ENCODE peak calls at places on chromosomes 7 and 10, in four cellular contexts. F, B, U and R are unnamed samples.

GRCh38 chr7:52498319-52498718 is 537.1 kb upstream of the POM121L12 start:
- DNase-seq in F (no peak), B (no peak), U (no peak), R (no peak)

GRCh38 chr7:111705807-111706206 is 143.5 kb upstream of the IMMP2L start:
- DNase-seq in F (no peak), B (no peak), U (no peak), R (no peak)

GRCh38 chr7:1532456-1533254 is 2.2 kb downstream of the MAFK start:
- DNase-seq in F (peak; percentile 82), B (peak; percentile 97), U (peak; percentile 96), R (peak; percentile 93)

GRCh38 chr7:10802526-10802925 is 171.1 kb upstream of the PHF14 start:
- DNase-seq in F (no peak), B (peak; percentile 78), U (no peak), R (no peak)

GRCh38 chr7:152081088-152081487 is 55.6 kb downstream of the GALNT11 start:
- DNase-seq in F (no peak), B (no peak), U (no peak), R (no peak)

GRCh38 chr10:72292223-72292691 is 18.5 kb downstream of the DDIT4 start:
- DNase-seq in F (no peak), B (peak; percentile 32), U (peak; percentile 37), R (no peak)

GRCh38 chr10:100009283-100009792 is 409 bp downstream of the DNMBP start:
- DNase-seq in F (peak; percentile 25), B (peak; percentile 87), U (peak; percentile 56), R (peak; percentile 80)

GRCh38 chr10:135601-136464 is 578 bp downstream of the ZMYND11 start:
- DNase-seq in F (peak; percentile 74), B (peak; percentile 79), U (peak; percentile 61), R (peak; percentile 87)

GRCh38 chr10:99387541-99387940 is 42.9 kb downstream of the GOT1 start:
- DNase-seq in F (no peak), B (no peak), U (no peak), R (no peak)

GRCh38 chr10:83492004-83492403 is 647.3 kb upstream of the GHITM start:
- DNase-seq in F (no peak), B (no peak), U (no peak), R (no peak)

GRCh38 chr7:154423219-154423618 is 371.0 kb downstream of the DPP6 start:
- DNase-seq in F (no peak), B (no peak), U (peak; percentile 36), R (no peak)

GRCh38 chr7:33905389-33906032 is at the start of gene BMPER:
- DNase-seq in F (no peak), B (peak; percentile 85), U (peak; percentile 42), R (peak; percentile 73)

GRCh38 chr10:97785731-97786130 is 13.9 kb upstream of the SFRP5 start:
- DNase-seq in F (no peak), B (no peak), U (no peak), R (no peak)

DNA sequence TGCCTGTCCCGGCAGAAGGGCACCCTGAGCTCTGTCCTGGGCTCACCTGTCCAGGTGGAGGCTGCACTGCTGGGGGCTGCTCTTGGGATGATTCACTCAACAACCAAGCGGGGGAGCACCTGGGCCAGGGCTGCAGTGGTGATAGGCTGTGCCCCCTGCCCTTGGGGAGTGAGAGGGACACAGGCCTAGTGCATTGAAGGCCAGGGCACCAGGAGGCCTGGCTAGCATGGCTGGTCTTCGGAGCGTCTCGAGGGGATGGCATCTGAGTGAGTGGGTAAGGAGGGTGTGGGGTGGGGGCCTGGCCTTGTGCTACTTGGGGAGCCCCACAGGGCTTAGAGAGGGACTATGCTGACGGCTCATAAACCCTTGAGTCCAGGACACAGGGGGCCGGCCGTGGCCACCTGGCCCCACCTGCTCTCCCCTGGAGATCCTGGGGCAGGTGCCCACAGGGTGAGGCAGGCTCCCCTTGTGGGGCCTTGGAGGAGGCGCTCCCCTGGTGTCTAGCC is 3.1 kb downstream of the PWWP2B start:
- DNase-seq in F (no peak), B (no peak), U (no peak), R (peak; percentile 65)
- H3K27me3 ChIP-seq in F (no peaks in the 10 kb centered on the region), B (no peaks in the 10 kb centered on the region), U (no peaks in the 10 kb centered on the region), R (no peaks in the 10 kb centered on the region)

GRCh38 chr10:75410135-75410787 is 8.7 kb upstream of the ZNF503 start:
- DNase-seq in F (peak; percentile 46), B (no peak), U (peak; percentile 36), R (no peak)
- H3K27me3 ChIP-seq in F (no peaks in the 10 kb centered on the region), B (no peaks in the 10 kb centered on the region), U (no peaks in the 10 kb centered on the region), R (no peaks in the 10 kb centered on the region)

DNA sequence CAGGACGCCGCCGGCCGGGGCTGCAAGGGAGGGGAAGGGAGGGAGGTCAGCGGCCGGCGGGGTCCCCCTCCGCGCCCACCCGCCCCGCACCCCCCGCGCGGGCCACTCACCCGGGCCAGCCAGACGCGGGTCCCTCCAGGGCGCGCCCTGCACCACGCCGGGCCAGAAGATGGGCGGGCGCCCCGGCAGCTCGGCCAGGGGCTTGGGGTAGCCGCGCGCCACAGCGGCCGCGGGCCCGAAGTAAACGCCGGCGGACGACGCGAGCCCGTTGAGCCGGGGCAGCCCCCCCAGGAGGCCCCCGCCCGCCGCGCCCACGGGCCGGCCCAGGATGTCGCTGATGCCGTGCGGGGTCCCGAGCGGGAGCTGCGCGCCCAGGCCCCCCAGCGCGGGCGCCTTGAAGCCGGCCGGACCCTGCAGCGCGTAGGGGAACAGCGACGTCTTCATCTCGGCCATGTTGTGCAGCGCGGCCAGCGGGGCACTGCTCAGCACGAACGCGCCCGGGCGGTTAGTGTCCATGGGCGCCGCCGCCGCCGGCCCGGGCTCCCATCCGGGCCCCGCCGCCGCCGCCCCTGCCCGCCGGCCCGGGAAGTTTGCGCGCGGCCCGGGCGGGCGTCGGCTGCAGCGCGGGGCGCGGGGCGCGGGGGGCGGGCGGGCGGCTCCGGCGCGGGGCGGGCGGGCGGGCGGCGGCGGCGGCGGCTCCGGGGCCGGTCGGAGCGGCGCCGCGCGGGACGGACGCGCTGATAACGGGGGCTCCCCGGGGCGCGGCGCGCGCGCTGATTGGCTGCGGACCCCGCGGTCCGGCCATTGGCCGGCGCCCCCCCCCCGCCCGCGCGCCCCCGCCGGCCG is at the start of gene NKX6-2:
- DNase-seq in F (no peak), B (peak; percentile 48), U (no peak), R (no peak)
- H3K27me3 ChIP-seq in F (peaks cover 51% of the 10 kb centered on the region), B (peaks cover 40% of the 10 kb centered on the region), U (peaks cover 34% of the 10 kb centered on the region), R (peaks cover 85% of the 10 kb centered on the region)

DNA sequence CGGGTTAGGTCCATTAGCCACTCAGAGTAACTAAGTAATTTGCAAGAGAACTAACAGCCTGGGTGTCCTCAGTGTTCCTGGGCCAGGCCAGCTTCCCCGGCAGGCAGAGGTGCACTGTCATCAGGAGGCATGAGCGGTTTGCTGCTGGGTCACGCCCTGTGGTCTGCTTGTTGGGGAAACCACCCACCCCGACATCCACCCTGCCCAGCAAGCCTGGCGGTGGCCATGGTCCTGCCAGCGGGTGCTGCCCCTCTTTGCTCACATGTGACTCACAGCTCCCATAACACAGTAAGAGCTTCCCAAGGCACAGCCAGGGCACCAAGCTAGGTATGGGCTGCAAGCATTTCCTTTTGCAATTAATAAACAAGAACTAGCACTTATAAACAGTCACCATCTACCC is 75.9 kb downstream of the RGS10 start:
- DNase-seq in F (no peak), B (no peak), U (no peak), R (no peak)
- H3K27me3 ChIP-seq in F (no peaks in the 10 kb centered on the region), B (peaks cover 25% of the 10 kb centered on the region), U (no peaks in the 10 kb centered on the region), R (no peaks in the 10 kb centered on the region)

GRCh38 chr10:47337243-47337642 is 10.9 kb upstream of the RBP3 start:
- DNase-seq in F (no peak), B (no peak), U (no peak), R (no peak)
- H3K27me3 ChIP-seq in F (no peaks in the 10 kb centered on the region), B (peaks cover 53% of the 10 kb centered on the region), U (no peaks in the 10 kb centered on the region), R (no peaks in the 10 kb centered on the region)

GRCh38 chr10:121352456-121352855 is 245.8 kb downstream of the FGFR2 start:
- DNase-seq in F (no peak), B (no peak), U (no peak), R (no peak)
- H3K27me3 ChIP-seq in F (no peaks in the 10 kb centered on the region), B (no peaks in the 10 kb centered on the region), U (no peaks in the 10 kb centered on the region), R (no peaks in the 10 kb centered on the region)

GRCh38 chr10:132786529-132787252 is 744 bp upstream of the NKX6-2 start:
- DNase-seq in F (no peak), B (no peak), U (no peak), R (no peak)
- H3K27me3 ChIP-seq in F (peaks cover 51% of the 10 kb centered on the region), B (peaks cover 40% of the 10 kb centered on the region), U (peaks cover 34% of the 10 kb centered on the region), R (peaks cover 54% of the 10 kb centered on the region)

DNA sequence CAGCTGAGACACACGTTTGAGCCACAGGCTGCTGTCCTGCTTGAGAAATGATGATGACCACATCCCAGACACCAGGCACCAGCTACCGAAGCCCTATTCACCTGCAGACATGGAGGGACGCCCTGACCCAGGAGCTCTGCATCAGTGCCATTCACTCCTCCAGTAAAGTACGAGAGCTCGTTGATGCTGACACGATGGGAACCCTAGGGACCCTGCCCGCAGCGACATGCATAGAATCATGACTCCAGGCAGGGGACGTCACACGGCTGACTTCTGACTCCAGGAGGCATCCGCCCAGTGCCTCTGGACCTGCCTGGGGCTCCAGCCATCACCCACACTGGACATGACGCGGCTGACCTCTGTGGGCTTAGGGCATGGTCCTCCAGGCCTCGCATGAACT is 129.9 kb downstream of the ADARB2 start:
- DNase-seq in F (no peak), B (no peak), U (no peak), R (no peak)
- H3K27me3 ChIP-seq in F (peaks cover 5% of the 10 kb centered on the region), B (no peaks in the 10 kb centered on the region), U (no peaks in the 10 kb centered on the region), R (peaks cover 47% of the 10 kb centered on the region)

GRCh38 chr10:101145750-101146391 is 14.8 kb downstream of the TLX1 start:
- DNase-seq in F (no peak), B (peak; percentile 22), U (no peak), R (peak; percentile 41)
- H3K27me3 ChIP-seq in F (peaks cover 67% of the 10 kb centered on the region), B (peaks cover 80% of the 10 kb centered on the region), U (peaks cover 27% of the 10 kb centered on the region), R (peaks cover 47% of the 10 kb centered on the region)